ENCODE peak calls at places on chromosomes 3 and 15, in seven cellular contexts. L, K, J, S, U, A and V are unnamed samples.

GRCh38 chr3:124174910-124175874 is 183.3 kb upstream of the ROPN1 start:
- DNase-seq in L (no peak), K (no peak), J (no peak), S (no peak), U (no peak), A (no peak), V (no peak)

GRCh38 chr3:100500320-100500880 is 8.0 kb downstream of the TMEM45A start:
- DNase-seq in L (no peak), K (no peak), J (no peak), S (no peak), U (no peak), A (no peak), V (no peak)

GRCh38 chr15:66707310-66708160 is 5.5 kb downstream of the SMAD6 start:
- DNase-seq in L (no peak), K (peak; percentile 31), J (no peak), S (no peak), U (no peak), A (no peak), V (peak; percentile 64)

GRCh38 chr3:18743761-18744160 is 318.6 kb upstream of the SATB1 start:
- DNase-seq in L (no peak), K (no peak), J (no peak), S (no peak), U (no peak), A (no peak), V (no peak)

GRCh38 chr15:31254431-31255175 is 72.0 kb upstream of the KLF13 start:
- DNase-seq in L (no peak), K (no peak), J (peak; percentile 52), S (no peak), U (no peak), A (no peak), V (peak; percentile 29)

GRCh38 chr15:29270169-29270955 is 740 bp upstream of the NSMCE3 start:
- DNase-seq in L (no peak), K (no peak), J (peak; percentile 8), S (peak; percentile 46), U (peak; percentile 6), A (no peak), V (peak; percentile 32)

GRCh38 chr15:25176991-25177954 is 222.5 kb downstream of the SNRPN start:
- DNase-seq in L (no peak), K (no peak), J (no peak), S (peak; percentile 8), U (no peak), A (no peak), V (no peak)

GRCh38 chr15:36392666-36393266 is 186.7 kb upstream of the CDIN1 start:
- DNase-seq in L (no peak), K (no peak), J (no peak), S (no peak), U (no peak), A (no peak), V (no peak)

GRCh38 chr15:35379972-35380371 is 166.0 kb downstream of the DPH6 start:
- DNase-seq in L (no peak), K (no peak), J (no peak), S (no peak), U (no peak), A (no peak), V (no peak)

GRCh38 chr15:83290236-83290635 is 5.8 kb upstream of the BNC1 start:
- DNase-seq in L (no peak), K (no peak), J (no peak), S (no peak), U (no peak), A (no peak), V (no peak)

GRCh38 chr3:72597756-72598195 is 250.5 kb downstream of the SHQ1 start:
- DNase-seq in L (no peak), K (peak; percentile 1), J (no peak), S (no peak), U (no peak), A (no peak), V (peak; percentile 43)

GRCh38 chr15:42149493-42150245 is 6.8 kb downstream of the PLA2G4F start:
- DNase-seq in L (no peak), K (no peak), J (no peak), S (peak; percentile 12), U (no peak), A (no peak), V (no peak)

GRCh38 chr3:123296836-123297626 is 95.3 kb downstream of the SEC22A start:
- DNase-seq in L (no peak), K (no peak), J (no peak), S (no peak), U (no peak), A (no peak), V (no peak)

GRCh38 chr3:184770541-184770940 is 41.4 kb upstream of the VPS8 start:
- DNase-seq in L (no peak), K (no peak), J (no peak), S (no peak), U (no peak), A (no peak), V (no peak)

GRCh38 chr15:67827561-67828378 is 2.5 kb downstream of the SKOR1 start:
- DNase-seq in L (no peak), K (no peak), J (no peak), S (peak; percentile 25), U (no peak), A (no peak), V (no peak)

GRCh38 chr3:10869460-10869859 is 53.4 kb downstream of the SLC6A11 start:
- DNase-seq in L (no peak), K (no peak), J (no peak), S (no peak), U (no peak), A (no peak), V (no peak)

GRCh38 chr3:26350853-26351252 is 271.7 kb upstream of the LRRC3B start:
- DNase-seq in L (no peak), K (no peak), J (no peak), S (no peak), U (no peak), A (no peak), V (no peak)

GRCh38 chr3:123286308-123287023 is 84.7 kb downstream of the SEC22A start:
- DNase-seq in L (peak; percentile 31), K (peak; percentile 17), J (peak; percentile 53), S (no peak), U (no peak), A (no peak), V (peak; percentile 53)

GRCh38 chr3:143586565-143586964 is 261.7 kb downstream of the SLC9A9 start:
- DNase-seq in L (no peak), K (no peak), J (no peak), S (no peak), U (no peak), A (no peak), V (peak; percentile 72)